ENCODE peak calls at places on chromosomes 7 and 10, in four cellular contexts. One of them, this sample, is unnamed.

GRCh38 chr10:124996127-124996853 is 54.4 kb downstream of the ZRANB1 start:
- DNase-seq in ovary: no peak
- DNase-seq in stimulated activated CD4-positive, alpha-beta T cell treated with anti-CD3 and anti-CD28 coated beads, Interleukin-1b, Interleukin-23, amount 100 ng/mL, for 4 hours: no peak
- DNase-seq in NCI-H1092: no peak
- DNase-seq in this sample: no peak

GRCh38 chr10:79390551-79391229 is 43.4 kb downstream of the PPIF start:
- DNase-seq in stimulated activated CD4-positive, alpha-beta T cell treated with anti-CD3 and anti-CD28 coated beads, Interleukin-1b, Interleukin-23, amount 100 ng/mL, for 4 hours: no peak
- DNase-seq in ovary: peak
- DNase-seq in NCI-H1092: no peak
- DNase-seq in this sample: no peak

GRCh38 chr10:121497513-121497912 is 100.7 kb downstream of the FGFR2 start:
- DNase-seq in NCI-H1092: no peak
- DNase-seq in stimulated activated CD4-positive, alpha-beta T cell treated with anti-CD3 and anti-CD28 coated beads, Interleukin-1b, Interleukin-23, amount 100 ng/mL, for 4 hours: no peak
- DNase-seq in ovary: no peak
- DNase-seq in this sample: no peak

GRCh38 chr10:96588060-96588554 is 1.3 kb upstream of the TM9SF3 start:
- DNase-seq in NCI-H1092: peak
- DNase-seq in stimulated activated CD4-positive, alpha-beta T cell treated with anti-CD3 and anti-CD28 coated beads, Interleukin-1b, Interleukin-23, amount 100 ng/mL, for 4 hours: no peak
- DNase-seq in ovary: no peak
- DNase-seq in this sample: peak

GRCh38 chr10:100194711-100195110 is 8.9 kb upstream of the ERLIN1 start:
- DNase-seq in NCI-H1092: no peak
- DNase-seq in ovary: no peak
- DNase-seq in stimulated activated CD4-positive, alpha-beta T cell treated with anti-CD3 and anti-CD28 coated beads, Interleukin-1b, Interleukin-23, amount 100 ng/mL, for 4 hours: no peak
- DNase-seq in this sample: no peak

GRCh38 chr7:101222275-101222830 is 4.4 kb downstream of the ZNHIT1 start:
- DNase-seq in NCI-H1092: no peak
- DNase-seq in stimulated activated CD4-positive, alpha-beta T cell treated with anti-CD3 and anti-CD28 coated beads, Interleukin-1b, Interleukin-23, amount 100 ng/mL, for 4 hours: no peak
- DNase-seq in ovary: no peak
- DNase-seq in this sample: no peak

GRCh38 chr7:123819001-123819400 is 26.0 kb upstream of the HYAL4 start:
- DNase-seq in NCI-H1092: no peak
- DNase-seq in ovary: no peak
- DNase-seq in stimulated activated CD4-positive, alpha-beta T cell treated with anti-CD3 and anti-CD28 coated beads, Interleukin-1b, Interleukin-23, amount 100 ng/mL, for 4 hours: no peak
- DNase-seq in this sample: no peak

GRCh38 chr7:50265968-50266694 is 38.4 kb upstream of the IKZF1 start:
- DNase-seq in stimulated activated CD4-positive, alpha-beta T cell treated with anti-CD3 and anti-CD28 coated beads, Interleukin-1b, Interleukin-23, amount 100 ng/mL, for 4 hours: no peak
- DNase-seq in NCI-H1092: no peak
- DNase-seq in ovary: no peak
- DNase-seq in this sample: no peak

GRCh38 chr7:105097619-105098018 is 83.6 kb downstream of the KMT2E start:
- DNase-seq in ovary: no peak
- DNase-seq in NCI-H1092: no peak
- DNase-seq in stimulated activated CD4-positive, alpha-beta T cell treated with anti-CD3 and anti-CD28 coated beads, Interleukin-1b, Interleukin-23, amount 100 ng/mL, for 4 hours: no peak
- DNase-seq in this sample: no peak

GRCh38 chr7:29193316-29194205 is 1.0 kb upstream of the CHN2 start:
- DNase-seq in NCI-H1092: peak
- DNase-seq in ovary: no peak
- DNase-seq in stimulated activated CD4-positive, alpha-beta T cell treated with anti-CD3 and anti-CD28 coated beads, Interleukin-1b, Interleukin-23, amount 100 ng/mL, for 4 hours: no peak
- DNase-seq in this sample: peak

GRCh38 chr10:5810235-5810634 is 3.0 kb downstream of the GDI2 start:
- DNase-seq in ovary: no peak
- DNase-seq in stimulated activated CD4-positive, alpha-beta T cell treated with anti-CD3 and anti-CD28 coated beads, Interleukin-1b, Interleukin-23, amount 100 ng/mL, for 4 hours: no peak
- DNase-seq in NCI-H1092: no peak
- DNase-seq in this sample: no peak

GRCh38 chr10:2985729-2986232 is 81.6 kb upstream of the PFKP start:
- DNase-seq in ovary: no peak
- DNase-seq in NCI-H1092: peak
- DNase-seq in stimulated activated CD4-positive, alpha-beta T cell treated with anti-CD3 and anti-CD28 coated beads, Interleukin-1b, Interleukin-23, amount 100 ng/mL, for 4 hours: no peak
- DNase-seq in this sample: peak

GRCh38 chr7:19982841-19983835 is 209.7 kb upstream of the TMEM196 start:
- DNase-seq in ovary: peak
- DNase-seq in NCI-H1092: no peak
- DNase-seq in stimulated activated CD4-positive, alpha-beta T cell treated with anti-CD3 and anti-CD28 coated beads, Interleukin-1b, Interleukin-23, amount 100 ng/mL, for 4 hours: no peak
- DNase-seq in this sample: peak

GRCh38 chr10:86113044-86113443 is 253.6 kb downstream of the GRID1 start:
- DNase-seq in ovary: no peak
- DNase-seq in stimulated activated CD4-positive, alpha-beta T cell treated with anti-CD3 and anti-CD28 coated beads, Interleukin-1b, Interleukin-23, amount 100 ng/mL, for 4 hours: no peak
- DNase-seq in NCI-H1092: no peak
- DNase-seq in this sample: no peak

GRCh38 chr10:21020545-21020944 is 123.4 kb upstream of the NEBL start:
- DNase-seq in NCI-H1092: no peak
- DNase-seq in stimulated activated CD4-positive, alpha-beta T cell treated with anti-CD3 and anti-CD28 coated beads, Interleukin-1b, Interleukin-23, amount 100 ng/mL, for 4 hours: peak
- DNase-seq in ovary: no peak
- DNase-seq in this sample: no peak

GRCh38 chr10:70430489-70431445 is 10.7 kb downstream of the NODAL start:
- DNase-seq in stimulated activated CD4-positive, alpha-beta T cell treated with anti-CD3 and anti-CD28 coated beads, Interleukin-1b, Interleukin-23, amount 100 ng/mL, for 4 hours: no peak
- DNase-seq in ovary: peak
- DNase-seq in NCI-H1092: no peak
- DNase-seq in this sample: peak

GRCh38 chr10:88693392-88694020 is 12.5 kb upstream of the LIPK start:
- DNase-seq in NCI-H1092: no peak
- DNase-seq in stimulated activated CD4-positive, alpha-beta T cell treated with anti-CD3 and anti-CD28 coated beads, Interleukin-1b, Interleukin-23, amount 100 ng/mL, for 4 hours: no peak
- DNase-seq in ovary: no peak
- DNase-seq in this sample: no peak

GRCh38 chr7:142454862-142455261 is 197.0 kb upstream of the PRSS58 start:
- DNase-seq in ovary: no peak
- DNase-seq in stimulated activated CD4-positive, alpha-beta T cell treated with anti-CD3 and anti-CD28 coated beads, Interleukin-1b, Interleukin-23, amount 100 ng/mL, for 4 hours: no peak
- DNase-seq in NCI-H1092: no peak
- DNase-seq in this sample: no peak

GRCh38 chr7:101399759-101400158 is 37.1 kb downstream of the COL26A1 start:
- DNase-seq in ovary: no peak
- DNase-seq in stimulated activated CD4-positive, alpha-beta T cell treated with anti-CD3 and anti-CD28 coated beads, Interleukin-1b, Interleukin-23, amount 100 ng/mL, for 4 hours: no peak
- DNase-seq in NCI-H1092: no peak
- DNase-seq in this sample: no peak

GRCh38 chr7:32298403-32299132 is 191.6 kb downstream of the LSM5 start:
- DNase-seq in ovary: no peak
- DNase-seq in NCI-H1092: peak
- DNase-seq in stimulated activated CD4-positive, alpha-beta T cell treated with anti-CD3 and anti-CD28 coated beads, Interleukin-1b, Interleukin-23, amount 100 ng/mL, for 4 hours: no peak
- DNase-seq in this sample: peak

GRCh38 chr10:93687737-93688136 is 14.7 kb downstream of the FRA10AC1 start:
- DNase-seq in ovary: no peak
- DNase-seq in stimulated activated CD4-positive, alpha-beta T cell treated with anti-CD3 and anti-CD28 coated beads, Interleukin-1b, Interleukin-23, amount 100 ng/mL, for 4 hours: no peak
- DNase-seq in NCI-H1092: no peak
- DNase-seq in this sample: no peak

GRCh38 chr10:96820730-96821129 is 11.4 kb upstream of the LCOR start:
- DNase-seq in NCI-H1092: no peak
- DNase-seq in ovary: no peak
- DNase-seq in stimulated activated CD4-positive, alpha-beta T cell treated with anti-CD3 and anti-CD28 coated beads, Interleukin-1b, Interleukin-23, amount 100 ng/mL, for 4 hours: no peak
- DNase-seq in this sample: no peak

GRCh38 chr10:96747734-96748550 is 27.6 kb upstream of the PIK3AP1 start:
- DNase-seq in NCI-H1092: no peak
- DNase-seq in stimulated activated CD4-positive, alpha-beta T cell treated with anti-CD3 and anti-CD28 coated beads, Interleukin-1b, Interleukin-23, amount 100 ng/mL, for 4 hours: no peak
- DNase-seq in ovary: no peak
- DNase-seq in this sample: no peak

GRCh38 chr7:31432831-31433340 is 81.0 kb upstream of the ITPRID1 start:
- DNase-seq in ovary: no peak
- DNase-seq in NCI-H1092: no peak
- DNase-seq in stimulated activated CD4-positive, alpha-beta T cell treated with anti-CD3 and anti-CD28 coated beads, Interleukin-1b, Interleukin-23, amount 100 ng/mL, for 4 hours: no peak
- DNase-seq in this sample: no peak

GRCh38 chr7:151485006-151485732 is 34.5 kb downstream of the RHEB start:
- DNase-seq in stimulated activated CD4-positive, alpha-beta T cell treated with anti-CD3 and anti-CD28 coated beads, Interleukin-1b, Interleukin-23, amount 100 ng/mL, for 4 hours: no peak
- DNase-seq in ovary: no peak
- DNase-seq in NCI-H1092: no peak
- DNase-seq in this sample: no peak

GRCh38 chr7:121398246-121398645 is 2.1 kb upstream of the FAM3C start:
- DNase-seq in stimulated activated CD4-positive, alpha-beta T cell treated with anti-CD3 and anti-CD28 coated beads, Interleukin-1b, Interleukin-23, amount 100 ng/mL, for 4 hours: no peak
- DNase-seq in ovary: no peak
- DNase-seq in NCI-H1092: no peak
- DNase-seq in this sample: peak

GRCh38 chr10:6928531-6929080 is 348.5 kb upstream of the PRKCQ start:
- DNase-seq in ovary: no peak
- DNase-seq in NCI-H1092: no peak
- DNase-seq in stimulated activated CD4-positive, alpha-beta T cell treated with anti-CD3 and anti-CD28 coated beads, Interleukin-1b, Interleukin-23, amount 100 ng/mL, for 4 hours: no peak
- DNase-seq in this sample: no peak

GRCh38 chr7:157516911-157517781 is 180.3 kb downstream of the DNAJB6 start:
- DNase-seq in ovary: no peak
- DNase-seq in stimulated activated CD4-positive, alpha-beta T cell treated with anti-CD3 and anti-CD28 coated beads, Interleukin-1b, Interleukin-23, amount 100 ng/mL, for 4 hours: no peak
- DNase-seq in NCI-H1092: no peak
- DNase-seq in this sample: no peak

GRCh38 chr7:75989084-75989725 is 5.2 kb downstream of the TMEM120A start:
- DNase-seq in ovary: peak
- DNase-seq in NCI-H1092: no peak
- DNase-seq in stimulated activated CD4-positive, alpha-beta T cell treated with anti-CD3 and anti-CD28 coated beads, Interleukin-1b, Interleukin-23, amount 100 ng/mL, for 4 hours: no peak
- DNase-seq in this sample: peak

GRCh38 chr7:137969828-137970227 is 32.1 kb downstream of the CREB3L2 start:
- DNase-seq in stimulated activated CD4-positive, alpha-beta T cell treated with anti-CD3 and anti-CD28 coated beads, Interleukin-1b, Interleukin-23, amount 100 ng/mL, for 4 hours: no peak
- DNase-seq in NCI-H1092: no peak
- DNase-seq in ovary: no peak
- DNase-seq in this sample: no peak

This sample was measured in thyroid gland.